ENCODE peak calls at places on chromosomes 13 and 19, in seven cellular contexts. H is H9, P is neuronal stem cell, X is IMR-90, Y is mesenchymal stem cell, E is H1, L is trophoblast cell. J is an unnamed sample.

GRCh38 chr13:42580644-42581043 is 6.7 kb downstream of the TNFSF11 start:
- DNase-seq in H (no peak), P (no peak), X (no peak), Y (no peak), E (no peak), L (peak), J (no peak)

GRCh38 chr13:74217816-74218215 is 83.6 kb upstream of the KLF12 start:
- DNase-seq in H (no peak), P (no peak), X (peak), Y (peak), E (no peak), L (no peak), J (no peak)

GRCh38 chr19:1747285-1748114 is 5.8 kb upstream of the ONECUT3 start:
- DNase-seq in H (peak), P (no peak), X (peak), Y (peak), E (no peak), L (no peak), J (peak)

GRCh38 chr19:6484251-6484650 is 2.7 kb upstream of the DENND1C start:
- DNase-seq in H (no peak), P (no peak), X (no peak), Y (no peak), E (no peak), L (peak), J (no peak)

GRCh38 chr19:17402982-17403855 is 2.2 kb downstream of the BST2 start:
- DNase-seq in H (peak), P (peak), X (no peak), Y (peak), E (peak), L (no peak), J (peak)

GRCh38 chr13:79936368-79937136 is 404.4 kb downstream of the SPRY2 start:
- DNase-seq in H (no peak), P (no peak), X (peak), Y (peak), E (no peak), L (peak), J (peak)

GRCh38 chr13:51549593-51549992 is 34.7 kb upstream of the WDFY2 start:
- DNase-seq in H (no peak), P (no peak), X (no peak), Y (no peak), E (no peak), L (no peak), J (no peak)

GRCh38 chr19:54164369-54165068 is 5.0 kb upstream of the LENG1 start:
- DNase-seq in H (peak), P (no peak), X (peak), Y (peak), E (peak), L (peak), J (peak)

GRCh38 chr19:4338441-4339350 is at the start of gene STAP2:
- DNase-seq in H (peak), P (no peak), X (no peak), Y (peak), E (peak), L (peak), J (peak)

GRCh38 chr13:37413161-37413560 is 185.4 kb downstream of the POSTN start:
- DNase-seq in H (no peak), P (no peak), X (no peak), Y (no peak), E (no peak), L (no peak), J (no peak)

GRCh38 chr13:37414667-37415066 is 183.9 kb downstream of the POSTN start:
- DNase-seq in H (peak), P (peak), X (no peak), Y (no peak), E (no peak), L (no peak), J (peak)

GRCh38 chr13:37417042-37417441 is 181.5 kb downstream of the POSTN start:
- DNase-seq in H (no peak), P (no peak), X (peak), Y (peak), E (no peak), L (no peak), J (no peak)

DNA sequence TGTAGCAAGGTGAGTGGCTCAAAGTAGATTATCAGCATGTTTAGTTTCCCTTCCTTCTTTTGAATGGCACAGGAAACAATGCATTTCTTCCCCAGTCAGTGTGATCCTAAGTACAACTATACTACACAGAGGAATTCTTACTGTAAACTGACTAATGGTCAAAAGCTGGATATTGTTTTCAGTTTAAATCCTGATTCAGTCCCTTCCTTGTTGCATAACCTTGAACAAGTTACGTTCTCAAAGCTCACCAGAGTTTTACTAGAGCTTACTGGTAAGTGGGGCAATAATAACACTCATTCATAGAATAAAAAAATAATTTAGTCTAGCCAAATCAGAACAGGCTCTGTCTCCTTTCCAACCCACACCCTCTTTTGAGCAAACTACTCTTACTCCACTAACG is 180.1 kb downstream of the POSTN start:
- DNase-seq in H (no peak), P (no peak), X (peak), Y (peak), E (no peak), L (no peak), J (no peak)
- H2BK5ac ChIP-seq in H (no peak), P (no peak), X (no peak), Y (no peak), E (no peak), L (no peak), J (no peak)

DNA sequence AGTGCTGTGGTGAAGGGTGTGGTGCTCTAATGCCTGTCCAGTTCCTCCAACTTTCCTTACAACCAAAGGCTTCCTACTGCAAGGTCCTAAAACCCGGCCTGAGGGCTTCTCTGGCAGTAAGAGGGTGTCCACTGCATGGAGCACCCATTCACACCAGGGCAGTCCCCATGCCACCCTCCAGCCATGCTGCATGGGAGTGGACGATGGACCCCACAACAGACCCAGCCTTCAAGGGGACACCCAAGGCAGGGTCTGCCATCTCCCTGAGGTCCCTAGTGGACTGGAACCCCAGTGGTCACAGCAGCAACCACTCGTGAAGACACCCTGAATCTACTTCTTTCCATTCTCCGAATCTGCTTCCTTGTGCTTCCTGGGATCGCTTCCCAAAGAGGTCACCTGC is 117.6 kb upstream of the SOX1 start:
- DNase-seq in H (peak), P (no peak), X (no peak), Y (no peak), E (peak), L (no peak), J (no peak)
- H3K23ac ChIP-seq in H (no peak), P (no peak), X (no peak), Y (no peak), E (no peak), L (no peak), J (no peak)

DNA sequence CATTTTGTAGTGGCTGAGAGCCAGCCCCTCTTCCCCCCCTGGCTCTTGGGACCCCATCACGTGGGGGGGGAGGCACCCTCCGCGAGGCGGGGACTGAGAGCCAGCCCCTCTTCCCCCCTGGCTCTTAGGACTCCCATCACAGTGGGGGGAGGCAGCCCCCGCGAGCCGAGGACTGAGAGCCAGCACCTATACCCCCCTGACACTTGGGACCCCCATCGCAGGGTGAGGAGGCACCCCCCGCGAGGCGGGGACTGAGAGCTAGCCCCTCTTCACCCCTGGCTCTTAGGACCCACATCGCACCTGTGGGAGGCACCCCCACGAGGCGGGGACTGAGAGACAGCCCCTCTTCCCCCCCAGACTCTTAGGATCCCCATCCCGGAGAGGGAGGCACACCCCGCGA is 2426.5 kb upstream of the PCDH20 start:
- DNase-seq in H (no peak), P (no peak), X (no peak), Y (no peak), E (no peak), L (no peak), J (no peak)
- H2BK5ac ChIP-seq in H (no peak), P (no peak), X (no peak), Y (no peak), E (no peak), L (no peak), J (no peak)

GRCh38 chr13:47454986-47455385 is 546.1 kb downstream of the SUCLA2 start:
- DNase-seq in H (no peak), P (no peak), X (peak), Y (peak), E (no peak), L (peak), J (no peak)

GRCh38 chr13:47455581-47455980 is 545.5 kb downstream of the SUCLA2 start:
- DNase-seq in H (no peak), P (no peak), X (no peak), Y (no peak), E (no peak), L (peak), J (no peak)

GRCh38 chr13:47459512-47459911 is 541.6 kb downstream of the SUCLA2 start:
- DNase-seq in H (no peak), P (no peak), X (peak), Y (peak), E (no peak), L (no peak), J (peak)

GRCh38 chr13:47463002-47463401 is 538.1 kb downstream of the SUCLA2 start:
- DNase-seq in H (no peak), P (no peak), X (no peak), Y (no peak), E (no peak), L (no peak), J (no peak)

DNA sequence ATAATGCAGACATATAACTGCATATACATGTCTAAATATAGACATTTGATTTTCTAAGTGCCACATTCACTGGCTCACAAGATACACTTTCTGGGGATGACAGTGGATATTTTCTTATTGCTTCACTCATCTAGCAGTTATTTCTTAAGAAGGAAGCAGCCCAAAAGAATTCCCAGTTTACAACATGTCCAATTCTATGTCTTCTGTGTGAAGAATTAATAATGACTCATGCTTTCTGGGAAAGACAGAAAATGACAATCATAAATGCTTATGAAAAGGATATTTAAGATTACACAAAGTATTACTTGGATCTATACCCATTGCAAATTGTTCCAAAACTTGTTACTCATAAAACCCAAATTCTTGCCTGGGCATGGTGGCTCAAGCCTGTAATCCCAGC is 543.4 kb downstream of the SUCLA2 start:
- DNase-seq in H (no peak), P (no peak), X (peak), Y (peak), E (no peak), L (no peak), J (no peak)
- H3K23ac ChIP-seq in H (no peak), P (no peak), X (no peak), Y (no peak), E (no peak), L (no peak), J (no peak)

J was measured in mesendoderm.